ENCODE peak calls at places on chromosomes 7 and 10, in five cellular contexts. N is endothelial cell of umbilical vein, D is body of pancreas, U is mucosa of descending colon, H is adrenal gland. V is an unnamed sample. For H3K9me3, the result is how much of the 10 kb centered on the place peaks cover.

GRCh38 chr10:67788028-67788886 is 49.7 kb downstream of the DNAJC12 start:
- DNase-seq in U (peak), D (peak), N (peak), H (peak), V (peak)

GRCh38 chr10:124472071-124472470 is 10.4 kb downstream of the LHPP start:
- DNase-seq in N (no peak), D (no peak), H (no peak), U (no peak), V (no peak)

GRCh38 chr7:69790915-69791473 is 192.7 kb downstream of the AUTS2 start:
- DNase-seq in N (no peak), D (no peak), U (no peak), H (no peak), V (no peak)

GRCh38 chr7:46145412-46145811 is 224.3 kb upstream of the IGFBP3 start:
- DNase-seq in H (peak), N (no peak), U (no peak), D (peak), V (no peak)

GRCh38 chr10:78742730-78743615 is 325.8 kb upstream of the ZMIZ1 start:
- DNase-seq in U (no peak), N (no peak), H (no peak), D (peak), V (no peak)

GRCh38 chr7:138834583-138834982 is 36.6 kb upstream of the ATP6V0A4 start:
- DNase-seq in D (no peak), N (no peak), U (no peak), H (no peak), V (no peak)

GRCh38 chr10:24806262-24806661 is 82.6 kb upstream of the ARHGAP21 start:
- DNase-seq in N (no peak), U (no peak), D (no peak), H (no peak), V (no peak)

GRCh38 chr10:131162211-131162610 is 149.3 kb downstream of the TCERG1L start:
- DNase-seq in U (no peak), D (no peak), N (no peak), H (no peak), V (no peak)

GRCh38 chr7:7770228-7770627 is 51.8 kb upstream of the RPA3 start:
- DNase-seq in D (no peak), N (no peak), U (no peak), H (no peak), V (no peak)

GRCh38 chr7:5477723-5478531 is 54.3 kb upstream of the TNRC18 start:
- DNase-seq in D (peak), N (peak), U (no peak), H (no peak), V (no peak)

DNA sequence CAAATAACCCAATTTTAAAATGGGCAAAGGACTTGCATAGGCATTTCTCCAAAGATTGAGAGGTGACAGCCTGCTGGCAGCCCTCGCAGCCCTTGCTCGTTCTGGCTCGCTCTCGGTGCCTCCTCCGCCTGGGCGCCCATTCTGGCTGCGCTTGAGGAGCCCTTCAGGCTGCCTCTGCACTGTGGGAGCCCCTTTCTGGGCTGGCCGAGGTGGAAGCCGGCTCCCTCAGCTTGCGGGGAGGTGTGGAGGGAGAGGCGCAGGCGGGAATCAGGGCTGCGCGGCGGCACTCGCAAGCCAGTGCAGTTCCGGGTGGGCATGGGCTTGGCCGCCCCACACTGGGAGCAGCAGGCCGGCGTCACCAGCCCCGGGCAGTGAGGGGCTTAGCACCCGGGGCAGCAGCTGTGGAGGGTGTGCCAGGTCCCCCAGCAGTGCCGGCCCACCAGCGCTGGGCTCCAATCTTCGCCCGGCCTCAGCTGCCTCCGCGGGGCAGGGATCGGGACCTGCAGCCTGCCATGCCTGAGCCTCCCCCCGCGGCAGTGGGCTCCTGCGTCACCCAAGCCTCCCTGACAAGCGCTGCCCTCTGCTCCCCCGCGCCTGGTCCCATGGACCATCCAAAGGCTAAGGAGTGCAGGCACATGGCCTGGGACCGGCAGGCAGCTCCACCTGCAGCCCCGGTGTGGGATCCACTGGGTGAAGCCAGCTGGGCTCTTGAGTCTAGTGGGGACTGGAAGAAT is 54.0 kb upstream of the GALNT17 start:
- DNase-seq in N (no peak), D (no peak), U (no peak), H (no peak), V (no peak)
- H3K9me3 ChIP-seq in N (under half), D (under half), U (half or more), H (under half), V (under half)

DNA sequence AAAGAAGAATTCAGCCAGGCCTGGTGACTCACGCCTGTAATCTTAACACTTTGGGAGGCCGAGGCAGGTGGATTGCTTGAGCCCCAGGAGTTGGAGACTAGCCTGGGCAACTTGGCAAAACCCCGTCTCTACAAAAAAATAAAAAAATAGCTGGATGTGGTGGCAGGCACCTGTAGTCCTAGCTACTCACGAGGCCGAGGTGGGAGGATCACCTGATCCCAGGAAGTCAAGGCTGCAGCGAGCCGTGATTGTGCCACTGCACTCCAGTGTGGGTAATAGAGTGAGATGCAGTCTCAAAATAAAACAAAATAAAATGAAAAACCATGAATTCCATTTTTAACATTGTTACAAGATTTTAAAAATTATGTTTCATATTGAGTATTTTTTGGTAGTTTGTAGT is 988.9 kb upstream of the ZNF722 start:
- DNase-seq in U (no peak), H (no peak), N (no peak), D (no peak), V (no peak)
- H3K9me3 ChIP-seq in U (under half), H (under half), N (under half), D (under half), V (under half)

GRCh38 chr7:158065340-158065739 is 522.3 kb downstream of the PTPRN2 start:
- DNase-seq in D (no peak), N (no peak), H (no peak), U (no peak), V (no peak)
- H3K9me3 ChIP-seq in D (under half), N (under half), H (under half), U (under half), V (under half)

DNA sequence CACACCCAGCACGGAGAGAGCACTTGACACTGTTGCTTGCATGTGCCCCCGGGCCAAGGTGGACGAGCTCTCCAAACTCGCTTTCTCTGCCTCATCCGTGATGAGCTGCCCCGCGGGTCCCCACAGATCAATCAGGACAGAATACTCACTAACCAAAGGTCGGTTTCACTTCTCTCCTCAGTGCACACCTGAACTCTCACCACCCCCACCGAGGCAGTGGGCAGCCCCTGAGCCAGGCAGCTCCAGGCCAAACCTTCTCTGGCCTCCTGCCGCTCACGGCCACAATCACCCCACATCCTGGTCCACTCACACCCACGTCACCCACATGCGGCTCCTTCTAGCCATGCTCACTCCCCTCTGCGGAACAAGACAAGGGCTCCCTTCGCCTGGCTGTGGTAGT is 443.9 kb downstream of the DNAJB6 start:
- DNase-seq in U (no peak), H (no peak), N (no peak), D (no peak), V (no peak)
- H3K9me3 ChIP-seq in U (under half), H (under half), N (under half), D (under half), V (under half)

GRCh38 chr7:32516551-32517082 is 21.3 kb downstream of the AVL9 start:
- DNase-seq in N (no peak), D (no peak), U (no peak), H (no peak), V (no peak)
- H3K9me3 ChIP-seq in N (under half), D (under half), U (under half), H (under half), V (under half)

DNA sequence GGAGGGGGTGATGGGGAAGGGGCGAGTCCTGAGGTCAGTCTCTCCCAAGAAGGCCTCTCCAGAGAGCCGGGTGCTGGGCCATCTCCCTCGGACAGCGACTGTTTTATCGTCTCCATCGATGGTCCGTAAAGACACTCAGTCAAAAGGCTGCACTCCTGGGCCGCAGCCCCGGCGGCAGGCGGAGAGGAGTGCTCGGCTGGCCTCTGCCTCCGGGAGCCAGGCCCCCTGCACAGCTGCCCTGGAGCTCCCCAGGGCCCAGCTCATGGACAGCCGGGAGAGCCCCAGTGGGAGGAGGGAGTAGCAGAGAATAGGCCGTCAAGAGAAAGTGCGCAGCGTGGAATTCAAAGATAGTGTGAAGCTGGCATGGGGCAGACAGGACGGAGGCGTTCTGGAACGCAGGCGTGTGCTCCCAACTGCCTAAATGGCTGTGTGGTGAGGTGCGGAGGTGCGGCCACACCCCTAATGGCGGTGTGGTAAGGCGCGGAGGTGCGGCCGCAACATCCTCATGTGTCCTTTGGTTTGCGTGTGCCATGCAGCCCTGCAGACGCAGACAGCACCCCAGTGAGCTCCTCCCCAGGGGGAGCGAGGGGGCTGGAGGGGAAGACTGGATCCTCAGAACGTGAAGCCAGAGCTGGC is 477.4 kb upstream of the FOXK1 start:
- DNase-seq in D (no peak), U (peak), N (no peak), H (no peak), V (no peak)
- H3K9me3 ChIP-seq in D (under half), U (under half), N (under half), H (under half), V (under half)

GRCh38 chr7:157551325-157552070 is 214.7 kb downstream of the DNAJB6 start:
- DNase-seq in D (no peak), H (no peak), U (no peak), N (no peak), V (no peak)
- H3K9me3 ChIP-seq in D (under half), H (under half), U (under half), N (under half), V (under half)

V was measured in T-helper 17 cell.